ENCODE peak calls at places on chromosomes 16 and 17, in seven cellular contexts. One of them, this sample, is unnamed.

GRCh38 chr16:82936941-82937551 is 310.3 kb downstream of the CDH13 start:
- DNase-seq in activated effector memory CD4-positive, alpha-beta T cell treated with Interleukin-2 at 50 U/mL for 16 hours: no peak
- DNase-seq in GM10248: no peak
- DNase-seq in uterus: no peak
- DNase-seq in D341Med: no peak
- DNase-seq in activated CD4-positive, alpha-beta T cell treated with anti-CD3 and anti-CD28 coated beads, Interleukin-2, amount 50 U/mL, for 48 hours: no peak
- DNase-seq in myocyte: no peak
- DNase-seq in this sample: no peak

GRCh38 chr16:84888450-84888849 is 68.7 kb downstream of the CRISPLD2 start:
- DNase-seq in activated effector memory CD4-positive, alpha-beta T cell treated with Interleukin-2 at 50 U/mL for 16 hours: no peak
- DNase-seq in GM10248: no peak
- DNase-seq in uterus: no peak
- DNase-seq in D341Med: no peak
- DNase-seq in activated CD4-positive, alpha-beta T cell treated with anti-CD3 and anti-CD28 coated beads, Interleukin-2, amount 50 U/mL, for 48 hours: no peak
- DNase-seq in myocyte: no peak
- DNase-seq in this sample: no peak

GRCh38 chr17:45784583-45785372 is 658 bp downstream of the CRHR1 start:
- DNase-seq in activated effector memory CD4-positive, alpha-beta T cell treated with Interleukin-2 at 50 U/mL for 16 hours: peak
- DNase-seq in GM10248: peak
- DNase-seq in uterus: no peak
- DNase-seq in D341Med: peak
- DNase-seq in activated CD4-positive, alpha-beta T cell treated with anti-CD3 and anti-CD28 coated beads, Interleukin-2, amount 50 U/mL, for 48 hours: peak
- DNase-seq in myocyte: no peak
- DNase-seq in this sample: peak

GRCh38 chr16:84323626-84324025 is 28.9 kb downstream of the WFDC1 start:
- DNase-seq in activated effector memory CD4-positive, alpha-beta T cell treated with Interleukin-2 at 50 U/mL for 16 hours: no peak
- DNase-seq in GM10248: no peak
- DNase-seq in uterus: no peak
- DNase-seq in D341Med: no peak
- DNase-seq in activated CD4-positive, alpha-beta T cell treated with anti-CD3 and anti-CD28 coated beads, Interleukin-2, amount 50 U/mL, for 48 hours: no peak
- DNase-seq in myocyte: no peak
- DNase-seq in this sample: no peak

GRCh38 chr16:12320298-12320706 is 343.8 kb downstream of the SNX29 start:
- DNase-seq in activated effector memory CD4-positive, alpha-beta T cell treated with Interleukin-2 at 50 U/mL for 16 hours: no peak
- DNase-seq in GM10248: no peak
- DNase-seq in uterus: no peak
- DNase-seq in D341Med: no peak
- DNase-seq in activated CD4-positive, alpha-beta T cell treated with anti-CD3 and anti-CD28 coated beads, Interleukin-2, amount 50 U/mL, for 48 hours: no peak
- DNase-seq in myocyte: no peak
- DNase-seq in this sample: no peak

GRCh38 chr17:79907217-79907715 is 68.0 kb upstream of the CBX4 start:
- DNase-seq in activated effector memory CD4-positive, alpha-beta T cell treated with Interleukin-2 at 50 U/mL for 16 hours: no peak
- DNase-seq in GM10248: no peak
- DNase-seq in uterus: no peak
- DNase-seq in D341Med: no peak
- DNase-seq in activated CD4-positive, alpha-beta T cell treated with anti-CD3 and anti-CD28 coated beads, Interleukin-2, amount 50 U/mL, for 48 hours: no peak
- DNase-seq in myocyte: no peak
- DNase-seq in this sample: no peak

GRCh38 chr17:81489012-81489968 is 23.3 kb downstream of the ACTG1 start:
- DNase-seq in activated effector memory CD4-positive, alpha-beta T cell treated with Interleukin-2 at 50 U/mL for 16 hours: no peak
- DNase-seq in GM10248: no peak
- DNase-seq in uterus: no peak
- DNase-seq in D341Med: no peak
- DNase-seq in activated CD4-positive, alpha-beta T cell treated with anti-CD3 and anti-CD28 coated beads, Interleukin-2, amount 50 U/mL, for 48 hours: no peak
- DNase-seq in myocyte: no peak
- DNase-seq in this sample: no peak

GRCh38 chr17:47712330-47713023 is 18.5 kb downstream of the TBKBP1 start:
- DNase-seq in activated effector memory CD4-positive, alpha-beta T cell treated with Interleukin-2 at 50 U/mL for 16 hours: no peak
- DNase-seq in GM10248: no peak
- DNase-seq in uterus: no peak
- DNase-seq in D341Med: no peak
- DNase-seq in activated CD4-positive, alpha-beta T cell treated with anti-CD3 and anti-CD28 coated beads, Interleukin-2, amount 50 U/mL, for 48 hours: no peak
- DNase-seq in myocyte: no peak
- DNase-seq in this sample: no peak

GRCh38 chr17:225551-225950 is 44.1 kb upstream of the DOC2B start:
- DNase-seq in activated effector memory CD4-positive, alpha-beta T cell treated with Interleukin-2 at 50 U/mL for 16 hours: no peak
- DNase-seq in GM10248: no peak
- DNase-seq in uterus: no peak
- DNase-seq in D341Med: no peak
- DNase-seq in activated CD4-positive, alpha-beta T cell treated with anti-CD3 and anti-CD28 coated beads, Interleukin-2, amount 50 U/mL, for 48 hours: no peak
- DNase-seq in myocyte: no peak
- DNase-seq in this sample: no peak

GRCh38 chr17:66076546-66077190 is 115.3 kb downstream of the CEP112 start:
- DNase-seq in activated effector memory CD4-positive, alpha-beta T cell treated with Interleukin-2 at 50 U/mL for 16 hours: no peak
- DNase-seq in GM10248: no peak
- DNase-seq in uterus: no peak
- DNase-seq in D341Med: no peak
- DNase-seq in activated CD4-positive, alpha-beta T cell treated with anti-CD3 and anti-CD28 coated beads, Interleukin-2, amount 50 U/mL, for 48 hours: no peak
- DNase-seq in myocyte: peak
- DNase-seq in this sample: no peak

GRCh38 chr16:85754403-85754802 is 3.5 kb upstream of the C16orf74 start:
- DNase-seq in activated effector memory CD4-positive, alpha-beta T cell treated with Interleukin-2 at 50 U/mL for 16 hours: no peak
- DNase-seq in GM10248: no peak
- DNase-seq in uterus: no peak
- DNase-seq in D341Med: no peak
- DNase-seq in activated CD4-positive, alpha-beta T cell treated with anti-CD3 and anti-CD28 coated beads, Interleukin-2, amount 50 U/mL, for 48 hours: no peak
- DNase-seq in myocyte: no peak
- DNase-seq in this sample: no peak

GRCh38 chr17:81939881-81940385 is 2.8 kb upstream of the PYCR1 start:
- DNase-seq in activated effector memory CD4-positive, alpha-beta T cell treated with Interleukin-2 at 50 U/mL for 16 hours: no peak
- DNase-seq in GM10248: no peak
- DNase-seq in uterus: no peak
- DNase-seq in D341Med: no peak
- DNase-seq in activated CD4-positive, alpha-beta T cell treated with anti-CD3 and anti-CD28 coated beads, Interleukin-2, amount 50 U/mL, for 48 hours: no peak
- DNase-seq in myocyte: no peak
- DNase-seq in this sample: peak

GRCh38 chr17:39665642-39666221 is 583 bp downstream of the TCAP start:
- DNase-seq in activated effector memory CD4-positive, alpha-beta T cell treated with Interleukin-2 at 50 U/mL for 16 hours: no peak
- DNase-seq in GM10248: no peak
- DNase-seq in uterus: no peak
- DNase-seq in D341Med: peak
- DNase-seq in activated CD4-positive, alpha-beta T cell treated with anti-CD3 and anti-CD28 coated beads, Interleukin-2, amount 50 U/mL, for 48 hours: no peak
- DNase-seq in myocyte: peak
- DNase-seq in this sample: no peak

This sample was measured in cerebellum.